ENCODE peak calls at places on chromosomes 7 and 10, in ten cellular contexts. One of them, this sample, is unnamed.

GRCh38 chr10:119724630-119725549 is 960 bp upstream of the INPP5F start:
- DNase-seq in iPS DF 6.9: no peak
- DNase-seq in substantia nigra: no peak
- DNase-seq in posterior cingulate gyrus: no peak
- DNase-seq in cardiac fibroblast: peak; percentile 36
- DNase-seq in cardiac septum: no peak
- DNase-seq in astrocyte: peak; percentile 33
- DNase-seq in HEK293T: peak; percentile 36
- DNase-seq in thoracic aorta: no peak
- DNase-seq in DMS153: no peak
- DNase-seq in this sample: no peak

GRCh38 chr7:127706766-127707165 is 54.8 kb downstream of the SND1 start:
- DNase-seq in cardiac septum: no peak
- DNase-seq in DMS153: no peak
- DNase-seq in posterior cingulate gyrus: no peak
- DNase-seq in iPS DF 6.9: no peak
- DNase-seq in astrocyte: no peak
- DNase-seq in thoracic aorta: no peak
- DNase-seq in cardiac fibroblast: no peak
- DNase-seq in substantia nigra: no peak
- DNase-seq in HEK293T: no peak
- DNase-seq in this sample: no peak

GRCh38 chr7:144730224-144730623 is 105.6 kb downstream of the TPK1 start:
- DNase-seq in astrocyte: no peak
- DNase-seq in substantia nigra: no peak
- DNase-seq in HEK293T: no peak
- DNase-seq in thoracic aorta: no peak
- DNase-seq in iPS DF 6.9: no peak
- DNase-seq in cardiac septum: no peak
- DNase-seq in posterior cingulate gyrus: no peak
- DNase-seq in cardiac fibroblast: no peak
- DNase-seq in DMS153: no peak
- DNase-seq in this sample: no peak

GRCh38 chr7:141200191-141201108 is 126.6 kb downstream of the TMEM178B start:
- DNase-seq in HEK293T: no peak
- DNase-seq in thoracic aorta: no peak
- DNase-seq in DMS153: no peak
- DNase-seq in cardiac fibroblast: no peak
- DNase-seq in iPS DF 6.9: no peak
- DNase-seq in posterior cingulate gyrus: no peak
- DNase-seq in cardiac septum: no peak
- DNase-seq in astrocyte: no peak
- DNase-seq in substantia nigra: peak; percentile 77
- DNase-seq in this sample: no peak

GRCh38 chr7:102979670-102980069 is 66.9 kb downstream of the LRRC17 start:
- DNase-seq in DMS153: no peak
- DNase-seq in astrocyte: no peak
- DNase-seq in iPS DF 6.9: no peak
- DNase-seq in cardiac septum: no peak
- DNase-seq in posterior cingulate gyrus: no peak
- DNase-seq in HEK293T: no peak
- DNase-seq in thoracic aorta: no peak
- DNase-seq in cardiac fibroblast: no peak
- DNase-seq in substantia nigra: no peak
- DNase-seq in this sample: no peak

GRCh38 chr7:118372530-118372929 is 148.0 kb downstream of the ANKRD7 start:
- DNase-seq in cardiac septum: no peak
- DNase-seq in HEK293T: peak; percentile 6
- DNase-seq in iPS DF 6.9: no peak
- DNase-seq in astrocyte: peak; percentile 55
- DNase-seq in DMS153: no peak
- DNase-seq in posterior cingulate gyrus: no peak
- DNase-seq in substantia nigra: no peak
- DNase-seq in thoracic aorta: no peak
- DNase-seq in cardiac fibroblast: no peak
- DNase-seq in this sample: no peak

GRCh38 chr10:47332371-47332770 is 10.1 kb downstream of the GDF2 start:
- DNase-seq in HEK293T: no peak
- DNase-seq in cardiac septum: peak; percentile 36
- DNase-seq in DMS153: no peak
- DNase-seq in substantia nigra: no peak
- DNase-seq in cardiac fibroblast: no peak
- DNase-seq in thoracic aorta: no peak
- DNase-seq in iPS DF 6.9: no peak
- DNase-seq in posterior cingulate gyrus: no peak
- DNase-seq in astrocyte: no peak
- DNase-seq in this sample: no peak

GRCh38 chr10:11469575-11470391 is 141.7 kb downstream of the USP6NL start:
- DNase-seq in substantia nigra: no peak
- DNase-seq in posterior cingulate gyrus: no peak
- DNase-seq in astrocyte: no peak
- DNase-seq in DMS153: no peak
- DNase-seq in thoracic aorta: no peak
- DNase-seq in cardiac septum: no peak
- DNase-seq in HEK293T: no peak
- DNase-seq in cardiac fibroblast: no peak
- DNase-seq in iPS DF 6.9: peak; percentile 29
- DNase-seq in this sample: no peak

GRCh38 chr10:51770719-51771118 is 71.3 kb upstream of the CSTF2T start:
- DNase-seq in thoracic aorta: no peak
- DNase-seq in cardiac septum: no peak
- DNase-seq in cardiac fibroblast: peak; percentile 69
- DNase-seq in astrocyte: no peak
- DNase-seq in HEK293T: no peak
- DNase-seq in posterior cingulate gyrus: no peak
- DNase-seq in iPS DF 6.9: no peak
- DNase-seq in substantia nigra: no peak
- DNase-seq in DMS153: no peak
- DNase-seq in this sample: no peak

GRCh38 chr10:21260793-21261149 is 264.7 kb downstream of the SKIDA1 start:
- DNase-seq in DMS153: no peak
- DNase-seq in thoracic aorta: no peak
- DNase-seq in cardiac fibroblast: no peak
- DNase-seq in astrocyte: no peak
- DNase-seq in substantia nigra: no peak
- DNase-seq in iPS DF 6.9: no peak
- DNase-seq in HEK293T: no peak
- DNase-seq in cardiac septum: no peak
- DNase-seq in posterior cingulate gyrus: no peak
- DNase-seq in this sample: no peak

GRCh38 chr7:158685727-158686126 is 18.9 kb downstream of the NCAPG2 start:
- DNase-seq in DMS153: no peak
- DNase-seq in substantia nigra: no peak
- DNase-seq in cardiac fibroblast: peak; percentile 63
- DNase-seq in iPS DF 6.9: no peak
- DNase-seq in thoracic aorta: no peak
- DNase-seq in astrocyte: no peak
- DNase-seq in cardiac septum: no peak
- DNase-seq in posterior cingulate gyrus: no peak
- DNase-seq in HEK293T: no peak
- DNase-seq in this sample: no peak

GRCh38 chr10:129765664-129766550 is 198.2 kb downstream of the EBF3 start:
- DNase-seq in posterior cingulate gyrus: no peak
- DNase-seq in cardiac fibroblast: no peak
- DNase-seq in HEK293T: no peak
- DNase-seq in astrocyte: no peak
- DNase-seq in cardiac septum: peak; percentile 56
- DNase-seq in iPS DF 6.9: no peak
- DNase-seq in substantia nigra: no peak
- DNase-seq in thoracic aorta: no peak
- DNase-seq in DMS153: no peak
- DNase-seq in this sample: no peak

This sample was measured in BE2C.